ENCODE peak calls at places on chromosomes 5 and 9, in ten cellular contexts. H is effector CD4-positive, alpha-beta T cell; P is mucosa of gallbladder; G is AG08395; V is heart right ventricle; E is activated naive CD8-positive, alpha-beta T cell treated with anti-CD3 and anti-CD28 coated beads, Interleukin-2, amount 50 U/mL, for 24 hours; C is kidney epithelial cell; I is thyroid gland; Y is AG10803; A is AML-193. M is an unnamed sample.

GRCh38 chr9:7300484-7300883 is 499.1 kb downstream of the DMAC1 start:
- DNase-seq in G (no peak), A (no peak), E (no peak), H (no peak), Y (no peak), V (no peak), C (no peak), P (no peak), I (no peak), M (no peak)

GRCh38 chr9:136335296-136336155 is 8.2 kb downstream of the GPSM1 start:
- DNase-seq in E (no peak), I (no peak), C (no peak), G (no peak), A (no peak), V (no peak), Y (no peak), H (no peak), P (no peak), M (no peak)

GRCh38 chr9:38761999-38762398 is 42.1 kb upstream of the FAM240B start:
- DNase-seq in H (no peak), I (no peak), G (no peak), Y (no peak), V (no peak), E (no peak), A (no peak), C (no peak), P (no peak), M (no peak)

GRCh38 chr5:76422175-76422574 is 19.1 kb downstream of the IQGAP2 start:
- DNase-seq in G (no peak), P (no peak), H (no peak), C (no peak), I (peak; percentile 53), Y (no peak), A (no peak), E (no peak), V (no peak), M (no peak)

GRCh38 chr5:132010645-132011560 is 555 bp downstream of the ACSL6 start:
- DNase-seq in P (no peak), V (no peak), Y (no peak), I (no peak), C (no peak), A (no peak), G (no peak), H (no peak), E (no peak), M (no peak)

GRCh38 chr9:19828586-19828985 is 39.7 kb upstream of the SLC24A2 start:
- DNase-seq in E (no peak), P (no peak), A (no peak), V (no peak), C (no peak), G (no peak), H (no peak), Y (no peak), I (no peak), M (no peak)

GRCh38 chr5:61969347-61969746 is 336.7 kb upstream of the KIF2A start:
- DNase-seq in A (no peak), P (no peak), V (no peak), H (no peak), Y (peak; percentile 48), G (no peak), C (peak; percentile 5), I (no peak), E (no peak), M (no peak)

GRCh38 chr9:114459464-114459863 is 45.8 kb downstream of the WHRN start:
- DNase-seq in C (no peak), E (no peak), I (no peak), H (no peak), Y (no peak), P (no peak), A (no peak), V (no peak), G (no peak), M (no peak)

GRCh38 chr9:131546336-131547084 is 1.2 kb downstream of the PRRT1B start:
- DNase-seq in Y (no peak), P (no peak), H (no peak), I (no peak), G (peak; percentile 53), C (no peak), V (no peak), E (no peak), A (no peak), M (peak; percentile 8)

GRCh38 chr9:68825755-68826500 is 120.9 kb downstream of the PIP5K1B start:
- DNase-seq in E (no peak), P (no peak), G (no peak), H (no peak), C (no peak), I (no peak), A (no peak), V (no peak), Y (no peak), M (no peak)

GRCh38 chr5:96961053-96961452 is 25.2 kb downstream of the LNPEP start:
- DNase-seq in C (no peak), V (no peak), I (no peak), E (no peak), G (no peak), P (no peak), A (peak; percentile 56), Y (no peak), H (no peak), M (no peak)

GRCh38 chr5:9373586-9373985 is 172.3 kb downstream of the SEMA5A start:
- DNase-seq in P (no peak), V (no peak), G (no peak), C (no peak), Y (no peak), I (no peak), H (no peak), E (no peak), A (no peak), M (no peak)

GRCh38 chr5:134145779-134146581 is 30.8 kb downstream of the SKP1 start:
- DNase-seq in E (peak; percentile 87), V (peak; percentile 73), Y (peak; percentile 68), I (peak; percentile 75), P (peak; percentile 85), C (no peak), H (peak; percentile 81), G (peak; percentile 77), A (peak; percentile 48), M (peak; percentile 74)

GRCh38 chr5:100777680-100778281 is 125.3 kb downstream of the ST8SIA4 start:
- DNase-seq in V (no peak), A (peak; percentile 86), C (peak; percentile 34), P (peak; percentile 38), I (no peak), Y (peak; percentile 75), H (no peak), G (peak; percentile 65), E (peak; percentile 20), M (no peak)

M was measured in stimulated activated naive CD4-positive, alpha-beta T cell treated with Interleukin-2 at 50 U/mL for 16 hours.